ENCODE peak calls at places on chromosome 2, in four cellular contexts. U is small intestine, O is SK-N-MC, T is GM23248. M is an unnamed sample.

GRCh38 chr2:48613211-48613610 is 4.4 kb upstream of the GTF2A1L start:
- DNase-seq in U (no peak), O (no peak), T (no peak), M (no peak)

GRCh38 chr2:238127165-238128060 is 11.1 kb upstream of the KLHL30 start:
- DNase-seq in U (no peak), O (no peak), T (peak), M (no peak)

GRCh38 chr2:192042126-192042525 is 152.6 kb downstream of the TMEFF2 start:
- DNase-seq in U (no peak), O (no peak), T (no peak), M (no peak)

GRCh38 chr2:41112228-41112627 is 660.3 kb upstream of the SLC8A1 start:
- DNase-seq in U (no peak), O (no peak), T (no peak), M (no peak)

GRCh38 chr2:176178271-176178806 is 10.1 kb upstream of the HOXD1 start:
- DNase-seq in U (no peak), O (no peak), T (peak), M (no peak)

GRCh38 chr2:65040414-65041261 is 15.6 kb upstream of the CEP68 start:
- DNase-seq in U (peak), O (no peak), T (peak), M (peak)

GRCh38 chr2:150060341-150060740 is 427.1 kb downstream of the RND3 start:
- DNase-seq in U (no peak), O (no peak), T (peak), M (no peak)

GRCh38 chr2:44836174-44836573 is 105.3 kb upstream of the SIX3 start:
- DNase-seq in U (no peak), O (no peak), T (no peak), M (no peak)

GRCh38 chr2:1993711-1994682 is 249.7 kb upstream of the PXDN start:
- DNase-seq in U (no peak), O (no peak), T (peak), M (no peak)

GRCh38 chr2:46555011-46555410 is 75.6 kb downstream of the TMEM247 start:
- DNase-seq in U (no peak), O (no peak), T (no peak), M (no peak)

GRCh38 chr2:165539985-165540384 is 70.5 kb downstream of the CSRNP3 start:
- DNase-seq in U (no peak), O (no peak), T (no peak), M (no peak)

GRCh38 chr2:41966431-41966893 is 81.4 kb upstream of the PKDCC start:
- DNase-seq in U (no peak), O (no peak), T (peak), M (peak)

DNA sequence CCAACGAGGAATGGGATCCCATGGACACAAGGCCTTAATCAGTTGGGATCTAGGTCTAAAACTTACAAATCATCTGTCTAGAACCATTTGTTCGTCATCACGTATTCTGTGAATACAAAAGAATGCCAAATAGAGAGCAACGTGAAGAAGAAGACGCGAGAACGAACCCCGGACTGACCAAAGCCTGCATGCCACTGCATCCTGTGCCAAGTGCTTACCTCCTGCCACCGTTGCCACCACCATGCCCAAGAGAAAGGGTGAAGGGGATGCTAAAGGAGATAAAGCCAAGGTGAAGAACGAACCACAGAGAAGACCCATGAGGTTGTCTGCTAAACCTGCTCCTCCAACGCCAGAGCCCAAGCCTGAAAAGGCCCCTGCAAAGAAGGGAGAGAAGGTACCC is 30.2 kb downstream of the ITSN2 start:
- DNase-seq in U (no peak), O (no peak), T (no peak), M (no peak)
- H3K27ac ChIP-seq in U (no peak), O (no peak), T (no peak), M (no peak)

DNA sequence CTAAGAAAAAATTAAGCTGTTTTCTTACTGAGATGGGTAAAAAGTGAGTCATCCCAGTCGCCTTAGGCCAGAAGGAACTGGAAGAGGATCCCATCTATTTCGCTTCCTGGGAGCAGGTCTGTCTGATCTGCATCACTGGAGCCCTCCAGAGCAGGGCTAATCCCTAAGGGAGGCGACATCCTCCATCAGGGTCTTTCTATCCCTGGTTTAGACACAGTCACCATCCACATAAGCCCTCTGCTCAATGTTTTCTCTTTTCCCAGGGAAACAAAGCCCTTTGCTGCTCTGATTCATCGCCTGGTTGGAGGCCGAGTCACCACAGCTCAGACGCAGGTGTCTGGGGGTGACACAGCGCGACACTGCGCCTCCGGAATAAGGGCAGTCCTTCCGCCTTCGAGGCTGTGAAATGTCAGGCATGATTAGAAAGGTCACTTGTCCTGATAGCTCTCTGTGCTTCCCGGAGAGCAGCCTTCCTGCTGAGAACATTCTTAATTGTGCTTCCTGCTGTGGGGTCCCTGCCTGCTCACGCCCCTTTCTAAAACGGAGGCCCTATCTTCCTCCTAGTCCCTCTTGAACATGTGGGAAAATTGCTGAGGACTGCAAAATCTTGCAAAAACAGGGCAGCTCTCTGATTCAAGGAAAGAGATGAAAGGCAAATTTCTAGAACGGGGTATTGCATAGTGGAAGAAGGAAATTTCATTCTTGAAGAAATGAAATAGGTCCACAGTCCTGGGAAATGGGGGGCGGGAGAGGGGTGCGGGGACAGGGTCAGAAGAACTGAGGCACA is 56.3 kb downstream of the MARCHF4 start:
- DNase-seq in U (no peak), O (no peak), T (peak), M (no peak)
- H3K27ac ChIP-seq in U (no peak), O (no peak), T (peak), M (no peak)

GRCh38 chr2:160336091-160336490 is 136.0 kb upstream of the ITGB6 start:
- DNase-seq in U (no peak), O (no peak), T (peak), M (no peak)

GRCh38 chr2:160331258-160332025 is 131.4 kb upstream of the ITGB6 start:
- DNase-seq in U (no peak), O (no peak), T (no peak), M (no peak)

GRCh38 chr2:160332318-160332717 is 132.2 kb upstream of the ITGB6 start:
- DNase-seq in U (peak), O (peak), T (peak), M (no peak)

GRCh38 chr2:160333324-160334027 is 133.4 kb upstream of the ITGB6 start:
- DNase-seq in U (no peak), O (no peak), T (no peak), M (no peak)

DNA sequence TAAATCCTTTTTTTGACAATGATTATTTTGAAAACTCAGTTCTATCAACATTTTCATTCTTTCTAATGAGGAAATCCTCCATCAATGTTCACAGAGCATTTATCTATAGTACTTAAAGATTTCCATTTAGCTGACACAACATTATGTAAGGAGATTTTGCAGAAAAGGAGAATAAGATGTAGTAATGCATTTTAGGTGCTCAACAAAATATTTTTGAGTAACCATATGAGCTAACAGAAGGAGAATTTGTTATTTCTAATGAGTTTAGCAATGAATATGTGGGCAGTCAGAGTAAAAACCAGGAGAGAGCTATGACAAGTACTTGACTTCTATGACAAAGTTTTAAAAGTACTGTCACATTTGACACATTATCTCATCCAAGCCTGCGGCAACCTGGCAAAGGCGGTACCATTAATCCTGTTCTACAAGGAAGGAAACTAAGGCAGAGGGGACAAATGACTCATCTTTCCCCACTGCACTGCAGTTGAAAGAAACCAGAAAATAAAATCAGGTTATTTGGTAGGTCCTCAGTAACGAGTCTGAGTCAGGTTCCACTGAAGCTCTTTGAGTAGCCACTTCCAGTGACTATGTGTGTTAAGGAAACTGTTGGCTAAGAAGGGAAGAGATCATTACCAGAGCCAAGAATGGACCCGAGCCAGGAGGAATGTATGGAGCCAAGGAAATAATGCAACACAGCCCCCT is 134.1 kb upstream of the ITGB6 start:
- DNase-seq in U (no peak), O (no peak), T (peak), M (no peak)
- H3K27ac ChIP-seq in U (peak), O (no peak), T (peak), M (no peak)

GRCh38 chr2:202036601-202037037 is 3.0 kb downstream of the FZD7 start:
- DNase-seq in U (no peak), O (no peak), T (peak), M (no peak)

GRCh38 chr2:202033317-202034248 is at the start of gene FZD7:
- DNase-seq in U (peak), O (peak), T (peak), M (peak)

GRCh38 chr2:202034249-202035088 is 814 bp downstream of the FZD7 start:
- DNase-seq in U (peak), O (no peak), T (peak), M (no peak)

GRCh38 chr2:202035941-202036372 is 2.3 kb downstream of the FZD7 start:
- DNase-seq in U (no peak), O (no peak), T (no peak), M (no peak)

DNA sequence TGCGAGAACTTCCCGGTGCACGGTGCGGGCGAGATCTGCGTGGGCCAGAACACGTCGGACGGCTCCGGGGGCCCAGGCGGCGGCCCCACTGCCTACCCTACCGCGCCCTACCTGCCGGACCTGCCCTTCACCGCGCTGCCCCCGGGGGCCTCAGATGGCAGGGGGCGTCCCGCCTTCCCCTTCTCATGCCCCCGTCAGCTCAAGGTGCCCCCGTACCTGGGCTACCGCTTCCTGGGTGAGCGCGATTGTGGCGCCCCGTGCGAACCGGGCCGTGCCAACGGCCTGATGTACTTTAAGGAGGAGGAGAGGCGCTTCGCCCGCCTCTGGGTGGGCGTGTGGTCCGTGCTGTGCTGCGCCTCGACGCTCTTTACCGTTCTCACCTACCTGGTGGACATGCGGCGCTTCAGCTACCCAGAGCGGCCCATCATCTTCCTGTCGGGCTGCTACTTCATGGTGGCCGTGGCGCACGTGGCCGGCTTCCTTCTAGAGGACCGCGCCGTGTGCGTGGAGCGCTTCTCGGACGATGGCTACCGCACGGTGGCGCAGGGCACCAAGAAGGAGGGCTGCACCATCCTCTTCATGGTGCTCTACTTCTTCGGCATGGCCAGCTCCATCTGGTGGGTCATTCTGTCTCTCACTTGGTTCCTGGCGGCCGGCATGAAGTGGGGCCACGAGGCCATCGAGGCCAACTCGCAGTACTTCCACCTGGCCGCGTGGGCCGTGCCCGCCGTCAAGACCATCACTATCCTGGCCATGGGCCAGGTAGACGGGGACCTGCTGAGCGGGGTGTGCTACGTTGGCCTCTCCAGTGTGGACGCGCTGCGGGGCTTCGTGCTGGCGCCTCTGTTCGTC is 1.7 kb downstream of the FZD7 start:
- DNase-seq in U (no peak), O (no peak), T (peak), M (no peak)
- H3K27ac ChIP-seq in U (peak), O (no peak), T (peak), M (no peak)

GRCh38 chr2:118806797-118807667 is 40.4 kb downstream of the EN1 start:
- DNase-seq in U (no peak), O (no peak), T (peak), M (no peak)
- H3K27ac ChIP-seq in U (no peak), O (no peak), T (peak), M (no peak)

GRCh38 chr2:197207608-197208007 is 103.0 kb downstream of the ANKRD44 start:
- DNase-seq in U (no peak), O (no peak), T (no peak), M (no peak)
- H3K27ac ChIP-seq in U (peak), O (no peak), T (no peak), M (no peak)

GRCh38 chr2:239318790-239319189 is 82.0 kb downstream of the HDAC4 start:
- DNase-seq in U (no peak), O (no peak), T (peak), M (no peak)
- H3K27ac ChIP-seq in U (no peak), O (no peak), T (no peak), M (no peak)

GRCh38 chr2:7745369-7745768 is 828.2 kb downstream of the RNF144A start:
- DNase-seq in U (no peak), O (no peak), T (peak), M (no peak)
- H3K27ac ChIP-seq in U (peak), O (no peak), T (no peak), M (no peak)